ENCODE peak calls at places on chromosomes 16 and 17, in four cellular contexts. M is naive thymus-derived CD4-positive, alpha-beta T cell; U is sigmoid colon; A is Peyer's patch. W is an unnamed sample. For H3K9me3 and H3K4me1, the result is how much of the 10 kb centered on the place peaks cover.

GRCh38 chr16:49643429-49644142 is 212.3 kb downstream of the ZNF423 start:
- DNase-seq in M (no peak), U (no peak), A (no peak), W (no peak)

GRCh38 chr16:4376820-4377572 is 5.3 kb downstream of the VASN start:
- DNase-seq in M (no peak), U (no peak), A (no peak), W (no peak)

GRCh38 chr16:87877942-87878507 is 8.7 kb upstream of the SLC7A5 start:
- DNase-seq in M (no peak), U (no peak), A (no peak), W (no peak)

GRCh38 chr17:79101111-79101673 is 26.6 kb downstream of the ENGASE start:
- DNase-seq in M (no peak), U (no peak), A (no peak), W (no peak)

GRCh38 chr17:59863607-59864006 is 29.1 kb downstream of the TUBD1 start:
- DNase-seq in M (no peak), U (no peak), A (no peak), W (no peak)

GRCh38 chr17:43722921-43723665 is 35.5 kb downstream of the SOST start:
- DNase-seq in M (no peak), U (no peak), A (no peak), W (no peak)

GRCh38 chr17:50022463-50023130 is 27.6 kb upstream of the DLX3 start:
- DNase-seq in M (no peak), U (no peak), A (no peak), W (no peak)

GRCh38 chr17:56913000-56913866 is 616 bp downstream of the TRIM25 start:
- DNase-seq in M (no peak), U (peak), A (no peak), W (peak)

GRCh38 chr16:17768257-17768656 is 297.5 kb upstream of the XYLT1 start:
- DNase-seq in M (no peak), U (no peak), A (no peak), W (no peak)

GRCh38 chr17:51029568-51030463 is 90.9 kb downstream of the SPAG9 start:
- DNase-seq in M (peak), U (no peak), A (no peak), W (peak)

GRCh38 chr17:68294196-68294555 is 2.9 kb downstream of the ARSG start:
- DNase-seq in M (no peak), U (no peak), A (no peak), W (no peak)

GRCh38 chr16:8740775-8741355 is 56.6 kb downstream of the TMEM186 start:
- DNase-seq in M (no peak), U (peak), A (no peak), W (peak)

GRCh38 chr16:65658339-65659275 is 536.7 kb upstream of the CDH11 start:
- DNase-seq in M (no peak), U (no peak), A (no peak), W (no peak)

GRCh38 chr16:30957456-30958163 is at the start of gene SETD1A:
- DNase-seq in M (peak), U (peak), A (peak), W (peak)

GRCh38 chr17:81923302-81924260 is 4.0 kb downstream of the MAFG start:
- DNase-seq in M (no peak), U (peak), A (peak), W (peak)

GRCh38 chr17:7294614-7295153 is at the start of gene YBX2:
- DNase-seq in M (peak), U (no peak), A (peak), W (peak)

GRCh38 chr17:18257747-18258355 is 687 bp downstream of the FLII start:
- DNase-seq in M (peak), U (peak), A (peak), W (peak)

GRCh38 chr17:48612854-48613691 is 2.0 kb downstream of the HOXB8 start:
- DNase-seq in M (peak), U (no peak), A (peak), W (no peak)

GRCh38 chr17:28279411-28279810 is 39.6 kb upstream of the TMEM97 start:
- DNase-seq in M (no peak), U (no peak), A (no peak), W (no peak)

GRCh38 chr17:67403483-67403882 is 26.4 kb downstream of the PITPNC1 start:
- DNase-seq in M (no peak), U (no peak), A (no peak), W (no peak)

GRCh38 chr17:37391146-37391545 is 15.4 kb downstream of the C17orf78 start:
- DNase-seq in M (no peak), U (no peak), A (no peak), W (peak)

GRCh38 chr17:8079291-8080207 is 8.0 kb downstream of the ALOX12B start:
- DNase-seq in M (peak), U (peak), A (peak), W (peak)

GRCh38 chr17:81991684-81992513 is 14.5 kb downstream of the ASPSCR1 start:
- DNase-seq in M (no peak), U (peak), A (peak), W (peak)

GRCh38 chr17:28372203-28372944 is 880 bp downstream of the SARM1 start:
- DNase-seq in M (no peak), U (no peak), A (peak), W (no peak)

GRCh38 chr16:23410176-23410575 is 42.8 kb downstream of the COG7 start:
- DNase-seq in M (no peak), U (no peak), A (no peak), W (no peak)

GRCh38 chr17:73552300-73553088 is 91.8 kb downstream of the SDK2 start:
- DNase-seq in M (no peak), U (no peak), A (no peak), W (no peak)
- H3K9me3 ChIP-seq in M (under half), U (under half), A (under half), W (under half)

GRCh38 chr17:77470330-77470786 is 329.6 kb downstream of the SEC14L1 start:
- DNase-seq in M (no peak), U (no peak), A (no peak), W (no peak)
- H3K4me1 ChIP-seq in M (half or more), U (half or more), A (half or more), W (under half)

GRCh38 chr17:35255316-35255715 is 12.4 kb downstream of the SLFN5 start:
- DNase-seq in M (no peak), U (no peak), A (no peak), W (no peak)
- H3K9me3 ChIP-seq in M (under half), U (under half), A (under half), W (under half)

DNA sequence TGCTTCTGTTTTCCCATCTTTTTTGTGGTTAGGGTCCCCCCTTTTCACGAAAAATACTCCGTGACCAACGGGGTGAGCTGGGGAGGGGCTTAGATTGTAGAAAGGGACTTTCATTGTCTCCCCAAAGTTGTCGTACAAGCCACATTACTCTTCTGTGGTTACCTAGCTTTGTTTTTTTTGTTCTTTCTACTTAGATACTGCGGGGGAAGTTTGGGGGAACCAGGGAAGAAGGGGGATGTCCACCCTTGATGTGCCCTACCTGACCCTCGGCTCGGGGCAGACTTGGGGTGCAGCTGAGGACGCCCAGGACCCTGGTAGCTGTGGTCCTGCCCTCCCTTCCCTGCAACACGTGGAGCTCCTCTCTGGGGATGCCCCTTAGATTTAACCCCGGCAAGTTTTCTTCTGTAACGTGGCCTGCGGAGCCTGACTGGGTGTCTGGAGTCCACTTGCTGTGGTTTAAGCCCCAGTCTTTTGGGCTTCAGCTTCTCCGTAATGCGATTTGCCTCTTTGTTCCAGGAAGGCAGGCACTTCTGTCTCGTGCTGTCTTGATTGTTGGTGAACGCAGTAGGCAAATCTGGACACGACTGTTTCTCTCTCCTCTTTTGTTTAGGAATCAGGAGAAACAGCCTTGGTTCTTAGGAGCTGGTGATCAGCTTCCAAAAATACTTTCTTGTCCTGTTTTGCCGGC is 895 bp downstream of the ABCC1 start:
- DNase-seq in M (peak), U (peak), A (no peak), W (peak)
- H3K4me1 ChIP-seq in M (under half), U (half or more), A (under half), W (under half)

GRCh38 chr16:35750701-35751104 is 2291.3 kb downstream of the TP53TG3F start:
- DNase-seq in M (no peak), U (no peak), A (no peak), W (no peak)
- H3K9me3 ChIP-seq in M (under half), U (under half), A (under half), W (under half)

DNA sequence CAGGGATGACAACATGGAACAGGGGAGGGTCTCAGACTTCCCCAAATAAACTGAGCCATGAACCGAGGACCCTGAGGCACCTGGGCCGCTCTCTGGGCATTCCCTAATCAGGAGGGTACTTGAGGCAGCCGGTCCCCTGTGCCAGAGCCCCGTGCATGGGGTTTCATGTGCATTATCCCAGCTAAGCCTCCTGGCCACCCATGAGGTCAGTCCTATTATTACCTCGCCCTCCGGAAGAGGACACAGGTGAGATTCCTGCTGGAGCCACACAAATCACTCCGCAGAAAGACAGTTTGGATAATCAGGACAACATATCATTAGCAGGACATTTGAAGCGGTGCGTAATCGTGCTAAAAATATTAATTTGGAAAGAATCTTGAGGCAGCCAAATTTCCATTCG is 274.0 kb downstream of the PARN start:
- DNase-seq in M (no peak), U (no peak), A (no peak), W (no peak)
- H3K4me1 ChIP-seq in M (under half), U (under half), A (under half), W (under half)

DNA sequence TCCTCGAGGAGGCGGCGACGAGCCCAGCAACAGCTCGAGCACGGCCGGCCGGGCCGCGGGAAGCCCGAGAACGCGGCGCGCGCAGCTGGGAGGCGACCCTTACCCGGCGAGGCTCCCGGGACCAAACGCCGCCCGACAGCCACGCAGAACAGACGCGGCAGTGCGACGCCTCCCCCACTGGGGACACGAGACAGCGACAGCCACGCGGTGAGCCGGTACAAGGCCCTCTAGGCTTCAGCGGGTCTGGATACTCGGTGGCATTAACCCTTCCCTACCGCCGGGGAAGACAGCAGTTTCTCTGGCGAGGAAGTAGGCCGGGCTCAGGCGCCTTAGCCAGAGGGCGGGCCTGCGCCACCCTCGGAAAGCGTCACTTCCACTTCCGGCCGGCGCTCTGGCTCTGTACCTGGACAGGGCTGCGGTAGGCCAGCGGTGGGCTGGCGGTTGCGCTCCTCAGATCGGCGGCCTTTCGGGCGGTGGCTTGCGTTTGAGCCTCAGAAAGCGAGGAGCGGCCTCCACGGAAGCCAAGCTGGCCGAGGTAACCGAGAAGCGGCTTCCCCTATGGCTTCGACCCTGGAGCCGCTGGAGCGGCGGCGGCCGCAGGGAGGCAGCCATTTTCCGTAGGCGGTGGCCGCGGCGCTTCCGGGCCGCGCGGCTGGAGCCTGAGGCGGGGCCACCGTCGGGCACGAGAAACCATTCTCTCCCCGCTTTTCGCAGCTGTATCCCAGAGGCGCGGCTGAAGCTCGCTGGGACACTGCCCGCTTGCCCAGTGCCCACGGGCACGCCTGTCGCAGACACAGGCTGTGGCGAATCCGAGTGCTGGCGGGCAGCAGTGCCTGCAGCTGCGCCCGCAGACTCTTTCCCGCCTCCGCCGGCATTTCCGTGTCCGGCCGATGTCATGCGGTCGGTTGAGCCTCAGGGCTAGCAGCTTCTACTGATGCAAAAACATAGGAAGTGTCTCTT is at the start of the genes TIGD7 and ZNF75A:
- DNase-seq in M (peak), U (peak), A (peak), W (peak)
- H3K9me3 ChIP-seq in M (under half), U (under half), A (under half), W (under half)

GRCh38 chr17:32142857-32143524 is 689 bp downstream of the RHOT1 start:
- DNase-seq in M (peak), U (peak), A (peak), W (peak)
- H3K4me1 ChIP-seq in M (under half), U (under half), A (under half), W (under half)

DNA sequence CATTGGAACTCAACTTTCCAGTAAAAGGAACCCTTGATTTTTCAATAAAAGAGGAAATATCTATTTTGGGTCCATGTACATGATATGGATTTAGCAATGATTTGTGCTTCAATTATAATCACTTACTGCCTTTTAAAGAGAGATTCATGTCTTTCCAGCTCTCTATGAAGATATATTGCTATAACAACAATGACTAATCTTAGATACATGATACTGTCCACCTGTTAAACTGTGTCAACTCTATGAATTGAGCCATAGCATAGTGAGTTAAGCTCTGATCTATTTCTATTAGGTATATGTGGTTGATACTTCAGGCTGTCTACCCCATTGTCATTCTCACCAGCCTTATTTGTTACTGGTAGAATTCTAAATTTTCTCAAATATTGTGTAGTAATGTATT is 15.0 kb upstream of the MPHOSPH6 start:
- DNase-seq in M (no peak), U (no peak), A (no peak), W (no peak)
- H3K9me3 ChIP-seq in M (under half), U (under half), A (under half), W (under half)

W was measured in small intestine.